ENCODE peak calls at places on chromosome 1, in five cellular contexts. One of them, this sample, is unnamed.

GRCh38 chr1:18942340-18942739 is 14.1 kb downstream of the IFFO2 start:
- DNase-seq in endothelial cell: no peak
- DNase-seq in heart right ventricle: no peak
- DNase-seq in tibial nerve: no peak
- DNase-seq in psoas muscle: no peak
- DNase-seq in this sample: no peak

GRCh38 chr1:59574085-59574484 is 240.7 kb upstream of the HOOK1 start:
- DNase-seq in tibial nerve: no peak
- DNase-seq in heart right ventricle: no peak
- DNase-seq in endothelial cell: no peak
- DNase-seq in psoas muscle: no peak
- DNase-seq in this sample: no peak

GRCh38 chr1:61083014-61083798 is 845 bp downstream of the NFIA start:
- DNase-seq in heart right ventricle: peak
- DNase-seq in tibial nerve: no peak
- DNase-seq in endothelial cell: peak
- DNase-seq in psoas muscle: peak
- DNase-seq in this sample: no peak

GRCh38 chr1:174531751-174532150 is 84.0 kb downstream of the GPR52 start:
- DNase-seq in heart right ventricle: no peak
- DNase-seq in endothelial cell: no peak
- DNase-seq in tibial nerve: no peak
- DNase-seq in psoas muscle: no peak
- DNase-seq in this sample: no peak

GRCh38 chr1:76006234-76006633 is 68.3 kb upstream of the ST6GALNAC3 start:
- DNase-seq in endothelial cell: no peak
- DNase-seq in psoas muscle: no peak
- DNase-seq in tibial nerve: no peak
- DNase-seq in heart right ventricle: no peak
- DNase-seq in this sample: no peak

GRCh38 chr1:55015123-55015522 is 16.4 kb downstream of the BSND start:
- DNase-seq in tibial nerve: no peak
- DNase-seq in heart right ventricle: no peak
- DNase-seq in endothelial cell: no peak
- DNase-seq in psoas muscle: no peak
- DNase-seq in this sample: no peak

GRCh38 chr1:12144236-12144635 is 22.6 kb upstream of the TNFRSF1B start:
- DNase-seq in psoas muscle: no peak
- DNase-seq in endothelial cell: no peak
- DNase-seq in tibial nerve: no peak
- DNase-seq in heart right ventricle: no peak
- DNase-seq in this sample: no peak

GRCh38 chr1:93591833-93592635 is 89.6 kb downstream of the BCAR3 start:
- DNase-seq in endothelial cell: no peak
- DNase-seq in tibial nerve: no peak
- DNase-seq in heart right ventricle: no peak
- DNase-seq in psoas muscle: peak
- DNase-seq in this sample: peak

GRCh38 chr1:34879230-34879629 is 19.7 kb upstream of the SMIM12 start:
- DNase-seq in endothelial cell: no peak
- DNase-seq in psoas muscle: no peak
- DNase-seq in heart right ventricle: no peak
- DNase-seq in tibial nerve: no peak
- DNase-seq in this sample: no peak

GRCh38 chr1:43288785-43289466 is 3.5 kb upstream of the C1orf210 start:
- DNase-seq in psoas muscle: no peak
- DNase-seq in tibial nerve: no peak
- DNase-seq in heart right ventricle: no peak
- DNase-seq in endothelial cell: no peak
- DNase-seq in this sample: no peak

GRCh38 chr1:153355445-153356071 is 2.1 kb upstream of the S100A9 start:
- DNase-seq in tibial nerve: no peak
- DNase-seq in psoas muscle: peak
- DNase-seq in endothelial cell: peak
- DNase-seq in heart right ventricle: peak
- DNase-seq in this sample: no peak
- TF ChIP-seq CTCF in tibial nerve: no peak
- TF ChIP-seq CTCF in psoas muscle: peak
- TF ChIP-seq CTCF in endothelial cell: no peak
- TF ChIP-seq CTCF in heart right ventricle: peak
- TF ChIP-seq CTCF in this sample: peak

DNA sequence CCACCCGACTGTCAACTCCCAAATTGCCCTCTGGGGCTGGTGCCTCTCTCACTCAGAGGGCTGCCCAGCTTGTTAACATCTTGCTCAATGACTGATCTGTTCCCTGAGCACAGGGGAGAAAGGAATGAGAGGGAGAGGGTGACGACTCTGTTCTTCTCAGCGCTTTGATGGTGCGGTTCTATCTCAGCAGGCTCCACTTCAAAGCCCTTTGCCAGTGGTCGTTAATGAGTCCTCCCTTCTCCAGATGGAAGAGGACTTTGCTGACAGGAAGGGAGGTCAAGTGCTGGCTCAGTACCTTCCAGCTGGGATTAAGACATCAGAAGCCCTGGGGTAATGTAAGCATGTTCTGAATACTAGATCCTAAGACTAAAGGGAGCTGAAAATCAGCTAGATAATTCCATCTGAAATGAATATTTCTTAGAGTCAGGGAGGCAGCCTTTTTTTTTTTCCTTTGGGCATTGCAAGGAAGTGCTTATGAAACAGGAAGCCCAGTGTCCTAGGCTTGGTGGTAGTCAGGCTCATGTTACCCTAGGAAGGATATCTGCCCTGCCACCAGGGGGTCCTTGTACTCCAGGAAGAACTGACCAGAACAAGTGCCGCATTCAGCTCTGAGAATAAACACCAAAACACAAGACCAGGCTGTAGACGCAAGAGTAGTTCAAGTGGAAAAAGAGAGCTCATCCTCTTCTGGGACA is 4.7 kb downstream of the FMOD start:
- DNase-seq in endothelial cell: no peak
- DNase-seq in psoas muscle: no peak
- DNase-seq in heart right ventricle: no peak
- DNase-seq in tibial nerve: no peak
- DNase-seq in this sample: no peak
- TF ChIP-seq CTCF in endothelial cell: peak
- TF ChIP-seq CTCF in psoas muscle: no peak
- TF ChIP-seq CTCF in heart right ventricle: no peak
- TF ChIP-seq CTCF in tibial nerve: no peak
- TF ChIP-seq CTCF in this sample: no peak

DNA sequence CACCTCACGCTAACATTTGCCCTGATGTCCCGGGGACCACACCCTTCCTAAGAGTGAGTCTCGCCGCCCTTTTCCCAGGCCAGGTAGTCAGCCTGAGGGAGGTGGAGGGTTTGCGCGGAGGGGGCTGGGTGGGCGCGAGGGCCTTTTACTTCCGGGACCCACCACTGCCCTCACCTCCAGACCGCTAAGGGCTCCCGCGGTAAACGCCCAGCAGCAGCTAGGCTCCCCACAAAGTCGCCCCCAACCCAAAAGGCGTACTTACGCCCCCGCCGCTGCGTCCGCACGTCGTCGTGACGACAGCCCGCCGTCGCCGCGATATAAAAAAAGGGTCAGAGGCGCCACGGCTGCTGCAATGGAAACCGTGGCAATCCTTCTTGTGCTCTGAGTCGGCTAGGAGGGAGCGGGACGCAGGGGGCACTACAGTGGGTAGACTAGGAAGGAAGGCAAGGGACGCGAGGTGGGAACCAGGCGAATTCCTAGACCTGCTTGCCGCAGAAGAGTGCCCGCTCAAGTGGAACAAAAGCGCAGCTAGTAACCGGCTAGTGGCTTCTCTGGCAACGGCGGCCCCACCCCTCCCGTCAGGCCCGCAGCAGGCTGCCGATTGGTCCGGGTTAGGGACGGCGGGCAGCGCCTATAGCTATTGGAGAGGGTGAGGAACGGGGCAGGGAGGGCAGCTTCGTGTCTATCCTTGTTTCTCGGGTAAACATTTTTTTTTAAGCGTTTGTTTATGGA is at the start of gene ODF2L:
- DNase-seq in heart right ventricle: peak
- DNase-seq in tibial nerve: peak
- DNase-seq in endothelial cell: peak
- DNase-seq in psoas muscle: peak
- DNase-seq in this sample: peak
- TF ChIP-seq CTCF in heart right ventricle: no peak
- TF ChIP-seq CTCF in tibial nerve: no peak
- TF ChIP-seq CTCF in endothelial cell: no peak
- TF ChIP-seq CTCF in psoas muscle: no peak
- TF ChIP-seq CTCF in this sample: peak

GRCh38 chr1:85502625-85503083 is 37.7 kb upstream of the DDAH1 start:
- DNase-seq in tibial nerve: peak
- DNase-seq in heart right ventricle: no peak
- DNase-seq in psoas muscle: peak
- DNase-seq in endothelial cell: peak
- DNase-seq in this sample: no peak
- TF ChIP-seq CTCF in tibial nerve: no peak
- TF ChIP-seq CTCF in heart right ventricle: peak
- TF ChIP-seq CTCF in psoas muscle: peak
- TF ChIP-seq CTCF in endothelial cell: peak
- TF ChIP-seq CTCF in this sample: peak

GRCh38 chr1:32993215-32993566 is 28.6 kb upstream of the RNF19B start:
- DNase-seq in psoas muscle: no peak
- DNase-seq in heart right ventricle: no peak
- DNase-seq in endothelial cell: no peak
- DNase-seq in tibial nerve: no peak
- DNase-seq in this sample: no peak
- TF ChIP-seq CTCF in psoas muscle: no peak
- TF ChIP-seq CTCF in heart right ventricle: no peak
- TF ChIP-seq CTCF in endothelial cell: no peak
- TF ChIP-seq CTCF in tibial nerve: no peak
- TF ChIP-seq CTCF in this sample: no peak

GRCh38 chr1:202093856-202094255 is 28.9 kb upstream of the GPR37L1 start:
- DNase-seq in psoas muscle: no peak
- DNase-seq in endothelial cell: no peak
- DNase-seq in tibial nerve: no peak
- DNase-seq in heart right ventricle: no peak
- DNase-seq in this sample: no peak

GRCh38 chr1:202088216-202088615 is 34.5 kb upstream of the GPR37L1 start:
- DNase-seq in psoas muscle: no peak
- DNase-seq in tibial nerve: no peak
- DNase-seq in heart right ventricle: no peak
- DNase-seq in endothelial cell: no peak
- DNase-seq in this sample: no peak

GRCh38 chr1:202085682-202086373 is 36.9 kb upstream of the GPR37L1 start:
- DNase-seq in heart right ventricle: peak
- DNase-seq in tibial nerve: no peak
- DNase-seq in psoas muscle: no peak
- DNase-seq in endothelial cell: no peak
- DNase-seq in this sample: no peak

GRCh38 chr1:202086579-202087350 is 36.0 kb upstream of the GPR37L1 start:
- DNase-seq in psoas muscle: no peak
- DNase-seq in endothelial cell: no peak
- DNase-seq in tibial nerve: peak
- DNase-seq in heart right ventricle: peak
- DNase-seq in this sample: no peak

GRCh38 chr1:202090994-202091393 is 31.7 kb upstream of the GPR37L1 start:
- DNase-seq in endothelial cell: no peak
- DNase-seq in tibial nerve: no peak
- DNase-seq in heart right ventricle: no peak
- DNase-seq in psoas muscle: no peak
- DNase-seq in this sample: no peak
- TF ChIP-seq CTCF in endothelial cell: no peak
- TF ChIP-seq CTCF in tibial nerve: no peak
- TF ChIP-seq CTCF in heart right ventricle: no peak
- TF ChIP-seq CTCF in psoas muscle: no peak
- TF ChIP-seq CTCF in this sample: no peak

GRCh38 chr1:218346391-218347204 is 1.5 kb downstream of the TGFB2 start:
- DNase-seq in psoas muscle: peak
- DNase-seq in tibial nerve: no peak
- DNase-seq in heart right ventricle: peak
- DNase-seq in endothelial cell: peak
- DNase-seq in this sample: no peak
- TF ChIP-seq CTCF in psoas muscle: no peak
- TF ChIP-seq CTCF in tibial nerve: no peak
- TF ChIP-seq CTCF in heart right ventricle: no peak
- TF ChIP-seq CTCF in endothelial cell: no peak
- TF ChIP-seq CTCF in this sample: no peak

GRCh38 chr1:247531937-247532336 is 4.3 kb downstream of the OR2C3 start:
- DNase-seq in psoas muscle: no peak
- DNase-seq in tibial nerve: no peak
- DNase-seq in endothelial cell: no peak
- DNase-seq in heart right ventricle: no peak
- DNase-seq in this sample: no peak
- TF ChIP-seq CTCF in psoas muscle: no peak
- TF ChIP-seq CTCF in tibial nerve: no peak
- TF ChIP-seq CTCF in endothelial cell: no peak
- TF ChIP-seq CTCF in heart right ventricle: no peak
- TF ChIP-seq CTCF in this sample: no peak

This sample was measured in kidney epithelial cell.